ENCODE peak calls at places on chromosomes 5 and 9, in five cellular contexts. L is suprapubic skin; C is GM23248; H is effector memory CD4-positive, alpha-beta T cell; M is heart left ventricle. G is an unnamed sample.

GRCh38 chr9:91820949-91821880 is 128.8 kb downstream of the ROR2 start:
- DNase-seq in L (no peak), C (peak; percentile 88), H (no peak), M (no peak), G (no peak)

GRCh38 chr9:78609471-78609870 is 312.5 kb downstream of the PSAT1 start:
- DNase-seq in L (no peak), C (no peak), H (no peak), M (no peak), G (no peak)

GRCh38 chr5:38396766-38397165 is 138.4 kb downstream of the EGFLAM start:
- DNase-seq in L (no peak), C (no peak), H (no peak), M (no peak), G (no peak)

GRCh38 chr5:125042243-125042887 is 295.9 kb upstream of the ZNF608 start:
- DNase-seq in L (no peak), C (peak; percentile 22), H (no peak), M (no peak), G (no peak)

GRCh38 chr5:134582281-134582680 is 50.3 kb downstream of the SAR1B start:
- DNase-seq in L (peak; percentile 16), C (no peak), H (no peak), M (no peak), G (no peak)

GRCh38 chr5:140293091-140293996 is 9.6 kb downstream of the PFDN1 start:
- DNase-seq in L (no peak), C (peak; percentile 52), H (no peak), M (no peak), G (no peak)

GRCh38 chr9:129550199-129550839 is 70.6 kb downstream of the C9orf50 start:
- DNase-seq in L (peak; percentile 86), C (peak; percentile 90), H (no peak), M (peak; percentile 85), G (no peak)

GRCh38 chr9:119453980-119454379 is 84.7 kb upstream of the BRINP1 start:
- DNase-seq in L (no peak), C (peak; percentile 59), H (no peak), M (no peak), G (no peak)

GRCh38 chr9:133955821-133956411 is 36.2 kb downstream of the VAV2 start:
- DNase-seq in L (no peak), C (peak; percentile 47), H (no peak), M (no peak), G (no peak)

GRCh38 chr5:81650992-81651391 is 99.9 kb downstream of the SSBP2 start:
- DNase-seq in L (no peak), C (no peak), H (no peak), M (no peak), G (no peak)

GRCh38 chr5:110653231-110653970 is 73.1 kb downstream of the TMEM232 start:
- DNase-seq in L (no peak), C (no peak), H (no peak), M (no peak), G (no peak)

GRCh38 chr5:12248831-12249230 is 344.6 kb upstream of the CTNND2 start:
- DNase-seq in L (no peak), C (no peak), H (no peak), M (no peak), G (no peak)
- H3K9me3 ChIP-seq in L (no peaks in the 10 kb centered on the region), C (no peaks in the 10 kb centered on the region), H (no peaks in the 10 kb centered on the region), M (no peaks in the 10 kb centered on the region), G (no peaks in the 10 kb centered on the region)

GRCh38 chr5:141434006-141434405 is 3.7 kb downstream of the PCDHGA12 start:
- DNase-seq in L (no peak), C (peak; percentile 71), H (no peak), M (no peak), G (no peak)
- H3K9me3 ChIP-seq in L (peaks cover 50% of the 10 kb centered on the region), C (no peaks in the 10 kb centered on the region), H (peaks cover 11% of the 10 kb centered on the region), M (peaks cover 6% of the 10 kb centered on the region), G (peaks cover 5% of the 10 kb centered on the region)

GRCh38 chr5:911601-912000 is 18.9 kb downstream of the TRIP13 start:
- DNase-seq in L (no peak), C (no peak), H (no peak), M (no peak), G (no peak)
- H3K9me3 ChIP-seq in L (no peaks in the 10 kb centered on the region), C (no peaks in the 10 kb centered on the region), H (no peaks in the 10 kb centered on the region), M (no peaks in the 10 kb centered on the region), G (no peaks in the 10 kb centered on the region)

GRCh38 chr9:5642170-5642569 is 13.3 kb downstream of the RIC1 start:
- DNase-seq in L (no peak), C (no peak), H (no peak), M (no peak), G (no peak)

GRCh38 chr9:5639816-5640215 is 10.9 kb downstream of the RIC1 start:
- DNase-seq in L (no peak), C (no peak), H (no peak), M (no peak), G (no peak)

GRCh38 chr9:5644522-5644921 is 15.6 kb downstream of the RIC1 start:
- DNase-seq in L (no peak), C (peak; percentile 27), H (no peak), M (no peak), G (no peak)

GRCh38 chr9:5643005-5643624 is 14.2 kb downstream of the RIC1 start:
- DNase-seq in L (no peak), C (no peak), H (no peak), M (no peak), G (no peak)
- H3K9me3 ChIP-seq in L (peaks cover 12% of the 10 kb centered on the region), C (no peaks in the 10 kb centered on the region), H (no peaks in the 10 kb centered on the region), M (no peaks in the 10 kb centered on the region), G (peaks cover 2% of the 10 kb centered on the region)

GRCh38 chr9:16484744-16485143 is 385.7 kb downstream of the BNC2 start:
- DNase-seq in L (no peak), C (no peak), H (no peak), M (no peak), G (no peak)

GRCh38 chr9:16485155-16485554 is 385.3 kb downstream of the BNC2 start:
- DNase-seq in L (no peak), C (peak; percentile 10), H (no peak), M (no peak), G (no peak)

GRCh38 chr9:16484178-16484577 is 386.3 kb downstream of the BNC2 start:
- DNase-seq in L (no peak), C (no peak), H (no peak), M (no peak), G (no peak)

GRCh38 chr9:16485575-16486321 is 384.7 kb downstream of the BNC2 start:
- DNase-seq in L (no peak), C (no peak), H (no peak), M (no peak), G (no peak)

DNA sequence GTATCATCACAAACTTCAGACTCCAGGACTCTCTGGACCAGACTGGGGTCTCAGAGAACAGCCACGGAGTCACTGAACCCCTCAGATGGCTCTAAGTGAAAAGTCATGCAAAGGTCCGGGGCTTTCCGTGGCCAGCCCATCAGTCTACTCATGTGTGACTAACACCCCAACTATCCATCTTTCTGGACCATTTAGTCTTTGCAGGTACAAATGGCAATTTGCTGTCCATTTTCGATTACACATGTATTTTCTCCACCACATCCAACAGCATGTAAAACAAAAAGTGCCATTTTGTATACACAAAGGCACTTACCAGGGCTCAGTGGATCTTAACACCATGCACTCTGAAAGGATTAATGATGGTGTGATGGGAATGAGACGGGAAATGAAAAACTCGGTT is 387.7 kb downstream of the BNC2 start:
- DNase-seq in L (no peak), C (no peak), H (no peak), M (no peak), G (no peak)
- H3K9me3 ChIP-seq in L (no peaks in the 10 kb centered on the region), C (no peaks in the 10 kb centered on the region), H (no peaks in the 10 kb centered on the region), M (no peaks in the 10 kb centered on the region), G (no peaks in the 10 kb centered on the region)

GRCh38 chr9:135174269-135174668 is 86.8 kb downstream of the OLFM1 start:
- DNase-seq in L (no peak), C (no peak), H (no peak), M (no peak), G (no peak)
- H3K9me3 ChIP-seq in L (no peaks in the 10 kb centered on the region), C (no peaks in the 10 kb centered on the region), H (no peaks in the 10 kb centered on the region), M (no peaks in the 10 kb centered on the region), G (no peaks in the 10 kb centered on the region)

DNA sequence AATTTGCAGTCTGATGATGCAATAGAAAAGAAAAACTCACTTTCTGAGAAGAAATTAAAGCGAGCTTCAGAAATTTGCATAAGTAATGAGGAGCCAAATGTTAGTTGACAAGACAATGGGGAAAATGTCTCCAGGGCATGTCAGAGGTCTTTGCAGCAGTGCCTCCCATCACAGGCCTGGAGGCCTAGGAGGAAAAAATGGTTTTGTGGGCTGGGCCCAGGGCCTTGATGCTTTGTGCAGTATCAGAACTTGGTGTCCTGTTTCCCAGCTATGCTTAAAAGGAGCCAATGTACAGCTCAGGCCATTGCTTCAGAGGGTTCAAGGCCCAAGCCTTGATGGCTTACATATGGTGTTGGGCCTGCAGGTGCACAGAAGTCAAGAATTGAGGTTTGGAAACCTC is 298.4 kb downstream of the SMARCA2 start:
- DNase-seq in L (no peak), C (no peak), H (no peak), M (no peak), G (no peak)
- H3K9me3 ChIP-seq in L (peaks cover 22% of the 10 kb centered on the region), C (peaks cover 10% of the 10 kb centered on the region), H (peaks cover 9% of the 10 kb centered on the region), M (no peaks in the 10 kb centered on the region), G (no peaks in the 10 kb centered on the region)

GRCh38 chr5:150931368-150931965 is 26.7 kb upstream of the ZNF300 start:
- DNase-seq in L (no peak), C (no peak), H (no peak), M (no peak), G (no peak)
- H3K9me3 ChIP-seq in L (peaks cover 61% of the 10 kb centered on the region), C (peaks cover 23% of the 10 kb centered on the region), H (peaks cover 35% of the 10 kb centered on the region), M (peaks cover 65% of the 10 kb centered on the region), G (peaks cover 18% of the 10 kb centered on the region)